ENCODE peak calls at places on chromosomes 1 and 21, in seven cellular contexts. I is GM23248, K is HCT116, J is mesendoderm, U is neuronal stem cell, R is fibroblast of lung, O is colonic mucosa. Y is an unnamed sample.

GRCh38 chr1:116218922-116219321 is 107.7 kb downstream of the MAB21L3 start:
- DNase-seq in I (no peak), K (no peak), J (peak; percentile 14), U (no peak), R (no peak), O (no peak), Y (no peak)

GRCh38 chr1:54163573-54163972 is 10.8 kb upstream of the CDCP2 start:
- DNase-seq in I (no peak), K (no peak), J (no peak), U (no peak), R (no peak), O (peak; percentile 55), Y (no peak)

GRCh38 chr1:22826630-22827580 is 116.3 kb downstream of the EPHB2 start:
- DNase-seq in I (peak; percentile 32), K (no peak), J (peak; percentile 81), U (no peak), R (no peak), O (no peak), Y (no peak)

GRCh38 chr1:28860332-28861073 is 48.5 kb downstream of the OPRD1 start:
- DNase-seq in I (peak; percentile 33), K (no peak), J (no peak), U (no peak), R (no peak), O (peak; percentile 30), Y (no peak)

GRCh38 chr1:53176452-53177344 is 19.9 kb upstream of the CPT2 start:
- DNase-seq in I (peak; percentile 73), K (no peak), J (no peak), U (no peak), R (peak; percentile 56), O (no peak), Y (no peak)

GRCh38 chr1:6859415-6860343 is 74.4 kb downstream of the CAMTA1 start:
- DNase-seq in I (peak; percentile 93), K (peak; percentile 73), J (peak; percentile 89), U (no peak), R (peak; percentile 97), O (no peak), Y (peak; percentile 96)

GRCh38 chr1:60573726-60574409 is 500.3 kb upstream of the C1orf87 start:
- DNase-seq in I (peak; percentile 27), K (peak; percentile 27), J (peak; percentile 78), U (no peak), R (peak; percentile 69), O (no peak), Y (peak; percentile 66)

GRCh38 chr1:190022709-190023108 is 455.0 kb downstream of the BRINP3 start:
- DNase-seq in I (no peak), K (peak; percentile 10), J (no peak), U (no peak), R (peak; percentile 44), O (no peak), Y (peak; percentile 4)

GRCh38 chr1:37703061-37703460 is 10.7 kb downstream of the CDCA8 start:
- DNase-seq in I (no peak), K (no peak), J (no peak), U (no peak), R (no peak), O (no peak), Y (no peak)

GRCh38 chr1:26693557-26694184 is 2.1 kb upstream of the ARID1A start:
- DNase-seq in I (peak; percentile 45), K (no peak), J (peak; percentile 33), U (peak; percentile 38), R (peak; percentile 20), O (no peak), Y (no peak)

GRCh38 chr1:30109853-30110252 is 613.5 kb downstream of the MATN1 start:
- DNase-seq in I (peak; percentile 74), K (no peak), J (no peak), U (no peak), R (peak; percentile 90), O (no peak), Y (peak; percentile 57)

GRCh38 chr1:185044387-185044786 is 971 bp upstream of the RNF2 start:
- DNase-seq in I (peak; percentile 3), K (no peak), J (no peak), U (no peak), R (no peak), O (no peak), Y (no peak)

GRCh38 chr1:200332716-200333115 is 77.1 kb downstream of the ZNF281 start:
- DNase-seq in I (peak; percentile 13), K (no peak), J (peak; percentile 56), U (no peak), R (no peak), O (no peak), Y (no peak)

GRCh38 chr21:28294046-28294445 is 698.6 kb downstream of the LTN1 start:
- DNase-seq in I (peak; percentile 67), K (no peak), J (no peak), U (no peak), R (peak; percentile 42), O (no peak), Y (peak; percentile 50)

GRCh38 chr1:201809876-201810275 is 19.1 kb upstream of the IPO9 start:
- DNase-seq in I (no peak), K (no peak), J (no peak), U (no peak), R (no peak), O (no peak), Y (no peak)

GRCh38 chr1:93080424-93080823 is 1.3 kb downstream of the MTF2 start:
- DNase-seq in I (peak; percentile 85), K (peak; percentile 60), J (peak; percentile 80), U (no peak), R (peak; percentile 84), O (no peak), Y (peak; percentile 81)

GRCh38 chr1:71080178-71080781 is 555 bp downstream of the ZRANB2 start:
- DNase-seq in I (peak; percentile 64), K (no peak), J (peak; percentile 53), U (no peak), R (peak; percentile 25), O (peak; percentile 32), Y (peak; percentile 48)

GRCh38 chr1:29470087-29470787 is 233.9 kb downstream of the PTPRU start:
- DNase-seq in I (no peak), K (no peak), J (peak; percentile 20), U (no peak), R (no peak), O (no peak), Y (no peak)

GRCh38 chr1:93288558-93288957 is 57.1 kb upstream of the DR1 start:
- DNase-seq in I (peak; percentile 11), K (no peak), J (no peak), U (no peak), R (no peak), O (no peak), Y (peak; percentile 5)

GRCh38 chr21:28856588-28857250 is 136.0 kb downstream of the LTN1 start:
- DNase-seq in I (no peak), K (no peak), J (peak; percentile 34), U (peak; percentile 1), R (peak; percentile 20), O (no peak), Y (peak; percentile 42)

DNA sequence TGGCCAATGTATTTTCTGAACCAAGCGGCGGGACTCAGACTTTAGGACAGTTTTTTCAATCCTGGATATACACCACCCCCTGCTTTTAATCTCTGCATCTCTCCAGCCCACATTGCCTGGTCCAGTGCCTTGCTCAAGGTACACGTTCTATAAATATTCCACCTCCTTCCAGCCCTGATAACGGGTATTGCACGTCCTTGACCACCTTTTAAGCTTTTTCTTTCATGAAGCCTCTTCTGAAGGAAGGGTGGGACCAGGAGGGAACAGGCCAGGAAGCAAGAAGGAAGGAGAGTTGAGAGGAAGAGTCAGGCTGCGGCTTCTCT is 3.4 kb downstream of the S100A16 start:
- DNase-seq in I (no peak), K (no peak), J (no peak), U (no peak), R (no peak), O (no peak), Y (no peak)
- H3K9ac ChIP-seq in I (peak overlapping the region; percentile 71), K (peak overlapping the region; percentile 73), J (no peak overlapping the region), U (no peak overlapping the region), R (no peak overlapping the region), O (no peak overlapping the region), Y (peak overlapping the region; percentile 74)

GRCh38 chr1:212914789-212915188 is 35.6 kb upstream of the VASH2 start:
- DNase-seq in I (no peak), K (no peak), J (peak; percentile 57), U (no peak), R (no peak), O (no peak), Y (no peak)
- H3K4me3 ChIP-seq in I (no peak overlapping the region), K (no peak overlapping the region), J (no peak overlapping the region), U (peak overlapping the region; percentile 2), R (no peak overlapping the region), O (no peak overlapping the region), Y (no peak overlapping the region)

GRCh38 chr1:150981177-150981804 is 801 bp upstream of the ANXA9 start:
- DNase-seq in I (peak; percentile 33), K (no peak), J (peak; percentile 96), U (no peak), R (no peak), O (peak; percentile 57), Y (no peak)
- H3K4me1 ChIP-seq in I (peaks cover 42% of the 10 kb centered on the region), K (peaks cover 89% of the 10 kb centered on the region), J (peaks cover 16% of the 10 kb centered on the region), U (peaks cover 22% of the 10 kb centered on the region), R (peaks cover 12% of the 10 kb centered on the region), O (peaks cover 15% of the 10 kb centered on the region), Y (peaks cover 18% of the 10 kb centered on the region)

GRCh38 chr1:228497206-228497605 is 10.0 kb downstream of the RNF187 start:
- DNase-seq in I (no peak), K (no peak), J (no peak), U (no peak), R (no peak), O (no peak), Y (no peak)

GRCh38 chr1:228500143-228500736 is 13.1 kb downstream of the RNF187 start:
- DNase-seq in I (peak; percentile 25), K (no peak), J (no peak), U (no peak), R (no peak), O (no peak), Y (no peak)

GRCh38 chr1:228497817-228498216 is 10.6 kb downstream of the RNF187 start:
- DNase-seq in I (no peak), K (no peak), J (no peak), U (no peak), R (no peak), O (no peak), Y (no peak)

GRCh38 chr1:228502522-228502921 is 15.3 kb downstream of the RNF187 start:
- DNase-seq in I (no peak), K (no peak), J (no peak), U (no peak), R (no peak), O (no peak), Y (no peak)

DNA sequence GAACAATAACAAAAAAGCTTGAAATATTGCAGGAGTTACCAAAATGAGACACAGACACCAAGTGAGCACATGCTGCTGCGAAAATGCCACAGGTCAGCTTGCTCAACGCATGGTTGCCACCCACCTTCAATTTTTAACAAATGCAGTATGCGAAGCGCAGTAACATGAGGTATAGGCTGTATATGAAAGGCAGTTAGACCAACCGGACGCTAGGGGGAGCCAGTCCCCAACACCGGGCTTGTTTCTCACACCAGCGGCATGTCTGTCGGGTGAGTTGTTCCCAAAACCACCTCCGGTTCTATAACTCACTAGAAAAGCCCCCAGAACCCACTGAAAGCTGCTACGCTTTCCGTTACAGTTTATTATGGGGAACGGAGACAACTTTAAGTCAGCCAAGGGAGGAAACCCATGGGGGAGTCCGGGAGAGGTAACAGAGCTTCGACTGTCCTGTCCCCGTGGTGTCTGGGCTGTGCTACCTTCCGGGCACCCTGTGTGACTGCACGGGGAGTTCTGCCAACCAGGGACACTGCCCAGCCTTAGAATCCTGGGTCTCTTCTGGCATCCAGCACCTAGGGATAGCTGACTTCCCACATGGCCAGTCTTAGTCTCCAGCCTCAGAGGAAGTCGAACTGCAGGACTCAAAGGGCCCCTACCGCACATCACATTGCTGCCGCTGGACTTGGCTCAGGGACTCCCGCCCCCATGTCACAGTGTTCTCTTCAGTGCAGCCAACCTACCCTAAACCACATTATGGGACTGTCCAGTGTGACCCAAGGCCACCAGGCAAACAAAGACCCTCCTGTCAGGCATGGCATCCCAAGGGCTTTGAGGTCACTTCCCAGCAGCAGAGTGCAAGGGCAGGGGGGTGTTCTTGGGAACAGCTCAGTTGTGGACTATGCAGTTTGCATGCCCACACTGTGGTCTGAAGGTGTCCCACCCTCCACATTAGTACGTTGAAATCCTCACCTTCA is 14.0 kb downstream of the RNF187 start:
- DNase-seq in I (peak; percentile 84), K (peak; percentile 60), J (peak; percentile 84), U (peak; percentile 76), R (peak; percentile 85), O (peak; percentile 84), Y (peak; percentile 92)
- H3K9ac ChIP-seq in I (no peak overlapping the region), K (no peak overlapping the region), J (no peak overlapping the region), U (peak overlapping the region; percentile 53), R (no peak overlapping the region), O (no peak overlapping the region), Y (no peak overlapping the region)